ENCODE peak calls at places on chromosomes 5 and 9, in four cellular contexts. Q, L, Y and M are unnamed samples.

GRCh38 chr5:81019748-81020147 is 59.6 kb downstream of the RASGRF2 start:
- DNase-seq in Q (no peak), Y (no peak), L (no peak), M (no peak)

GRCh38 chr5:158953929-158954534 is 145.7 kb downstream of the EBF1 start:
- DNase-seq in Y (peak), L (no peak), Q (no peak), M (no peak)

GRCh38 chr5:165630211-165630866 is 2124.9 kb downstream of the MAT2B start:
- DNase-seq in L (peak), Y (peak), Q (peak), M (peak)

GRCh38 chr5:176671890-176672615 is 24.8 kb downstream of the TSPAN17 start:
- DNase-seq in Y (no peak), L (no peak), Q (no peak), M (no peak)

GRCh38 chr5:142012792-142013388 is at the start of gene GNPDA1:
- DNase-seq in L (peak), Y (no peak), Q (peak), M (peak)

GRCh38 chr9:13411827-13412226 is 132.3 kb upstream of the MPDZ start:
- DNase-seq in Q (no peak), Y (no peak), L (no peak), M (no peak)

GRCh38 chr5:168790691-168791230 is 211.6 kb upstream of the PANK3 start:
- DNase-seq in Q (no peak), Y (no peak), L (no peak), M (no peak)

GRCh38 chr9:109181284-109181683 is 14.2 kb upstream of the FRRS1L start:
- DNase-seq in Q (no peak), Y (peak), L (no peak), M (no peak)

GRCh38 chr9:10095208-10095607 is 517.6 kb downstream of the PTPRD start:
- DNase-seq in Q (no peak), Y (no peak), L (no peak), M (no peak)

GRCh38 chr9:98150726-98151125 is 31.7 kb upstream of the TRIM14 start:
- DNase-seq in L (no peak), Y (no peak), Q (no peak), M (no peak)

GRCh38 chr5:176360894-176361436 is 599 bp downstream of the KIAA1191 start:
- DNase-seq in Y (no peak), Q (no peak), L (no peak), M (no peak)

GRCh38 chr9:133137451-133138231 is 16.6 kb upstream of the RALGDS start:
- DNase-seq in Y (no peak), L (peak), Q (no peak), M (no peak)

GRCh38 chr9:27278374-27278773 is 18.6 kb downstream of the EQTN start:
- DNase-seq in L (no peak), Y (no peak), Q (no peak), M (no peak)

GRCh38 chr5:146130440-146131045 is 25.2 kb upstream of the PLAC8L1 start:
- DNase-seq in Q (no peak), Y (no peak), L (peak), M (peak)

GRCh38 chr5:16480821-16481538 is 15.4 kb upstream of the ZNF622 start:
- DNase-seq in Y (no peak), Q (no peak), L (no peak), M (no peak)

GRCh38 chr5:158770506-158770905 is 329.2 kb downstream of the EBF1 start:
- DNase-seq in Y (no peak), Q (peak), L (peak), M (peak)

GRCh38 chr9:122180633-122181032 is 20.9 kb downstream of the MORN5 start:
- DNase-seq in Q (no peak), Y (no peak), L (peak), M (peak)

GRCh38 chr9:122158202-122158601 is 1.4 kb downstream of the NDUFA8 start:
- DNase-seq in Y (no peak), Q (peak), L (peak), M (peak)

GRCh38 chr5:138659561-138659960 is 84.4 kb upstream of the HSPA9 start:
- DNase-seq in L (no peak), Q (no peak), Y (no peak), M (no peak)

GRCh38 chr9:123359546-123359945 is 3.5 kb downstream of the CRB2 start:
- DNase-seq in L (no peak), Q (no peak), Y (no peak), M (no peak)

GRCh38 chr9:94014845-94015244 is 59.7 kb upstream of the BARX1 start:
- DNase-seq in L (no peak), Y (no peak), Q (no peak), M (no peak)

GRCh38 chr5:72746736-72747135 is 69.7 kb upstream of the TNPO1 start:
- DNase-seq in Q (no peak), Y (no peak), L (no peak), M (no peak)

GRCh38 chr5:72291601-72292000 is 28.4 kb downstream of the MRPS27 start:
- DNase-seq in L (peak), Q (no peak), Y (no peak), M (no peak)

GRCh38 chr9:124444166-124444565 is 6.1 kb upstream of the ADGRD2 start:
- DNase-seq in Q (no peak), L (no peak), Y (no peak), M (no peak)

GRCh38 chr9:108677776-108678175 is 178.0 kb downstream of the ACTL7B start:
- DNase-seq in Y (no peak), L (no peak), Q (no peak), M (no peak)

GRCh38 chr9:91162784-91163440 is 198.8 kb downstream of the AUH start:
- DNase-seq in Q (no peak), L (peak), Y (peak), M (no peak)

GRCh38 chr5:15993934-15994333 is 185.7 kb downstream of the MARCHF11 start:
- DNase-seq in Y (no peak), Q (no peak), L (no peak), M (no peak)

GRCh38 chr5:145483211-145483610 is 351.9 kb downstream of the PRELID2 start:
- DNase-seq in Q (no peak), L (no peak), Y (no peak), M (no peak)

GRCh38 chr5:154709368-154710305 is 45.5 kb upstream of the LARP1 start:
- DNase-seq in Y (no peak), L (no peak), Q (no peak), M (no peak)

GRCh38 chr9:1726993-1727759 is 288.0 kb upstream of the SMARCA2 start:
- DNase-seq in L (no peak), Y (no peak), Q (peak), M (no peak)

GRCh38 chr5:73969195-73970059 is 343.4 kb downstream of the ARHGEF28 start:
- DNase-seq in Y (no peak), L (no peak), Q (no peak), M (no peak)

GRCh38 chr5:144028644-144029043 is 141.8 kb downstream of the YIPF5 start:
- DNase-seq in Q (no peak), Y (no peak), L (no peak), M (no peak)

GRCh38 chr5:173567548-173567947 is 48.9 kb downstream of the BOD1 start:
- DNase-seq in L (no peak), Q (no peak), Y (no peak), M (no peak)

GRCh38 chr9:127776195-127776918 is 2.1 kb downstream of the SH2D3C start:
- DNase-seq in Y (no peak), L (peak), Q (peak), M (no peak)

GRCh38 chr5:15821506-15821905 is 321.5 kb downstream of the FBXL7 start:
- DNase-seq in Q (no peak), Y (no peak), L (no peak), M (no peak)

GRCh38 chr9:128528445-128529160 is 23.8 kb upstream of the SPTAN1 start:
- DNase-seq in Q (no peak), Y (no peak), L (no peak), M (no peak)

GRCh38 chr5:54363669-54364068 is 53.3 kb upstream of the ARL15 start:
- DNase-seq in Q (no peak), L (no peak), Y (no peak), M (no peak)

DNA sequence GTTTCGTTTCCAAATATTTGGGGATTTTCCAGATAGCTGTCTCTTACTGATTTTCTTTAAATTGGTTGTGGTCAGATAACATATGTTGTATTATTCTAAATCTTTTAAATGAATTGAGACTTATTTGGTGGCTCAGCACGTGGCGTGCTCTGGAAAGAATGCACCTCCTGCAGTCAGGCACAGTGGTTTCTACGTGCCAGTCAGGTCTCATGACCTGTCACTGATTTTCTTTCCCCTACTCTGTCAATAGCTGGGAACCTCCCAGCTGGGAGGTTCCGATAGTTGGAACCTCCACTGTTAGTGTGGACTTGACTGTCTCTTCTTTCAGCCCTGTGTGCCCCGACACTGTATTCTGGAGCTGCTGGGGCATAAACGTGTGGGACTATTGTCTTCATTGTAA is 27.6 kb downstream of the TRIP13 start:
- DNase-seq in Q (no peak), Y (no peak), L (no peak), M (no peak)
- TF ChIP-seq ESRRA in Q (no peak), Y (no peak), L (no peak), M (no peak)

GRCh38 chr5:121887727-121888126 is 36.0 kb downstream of the FTMT start:
- DNase-seq in Q (no peak), Y (no peak), L (no peak), M (no peak)

GRCh38 chr5:121885630-121886029 is 33.9 kb downstream of the FTMT start:
- DNase-seq in L (no peak), Q (no peak), Y (no peak), M (no peak)

GRCh38 chr5:121890297-121890858 is 38.7 kb downstream of the FTMT start:
- DNase-seq in Q (peak), Y (no peak), L (no peak), M (no peak)
- TF ChIP-seq CREB1 in Q (no peak), Y (no peak), L (no peak), M (no peak)

DNA sequence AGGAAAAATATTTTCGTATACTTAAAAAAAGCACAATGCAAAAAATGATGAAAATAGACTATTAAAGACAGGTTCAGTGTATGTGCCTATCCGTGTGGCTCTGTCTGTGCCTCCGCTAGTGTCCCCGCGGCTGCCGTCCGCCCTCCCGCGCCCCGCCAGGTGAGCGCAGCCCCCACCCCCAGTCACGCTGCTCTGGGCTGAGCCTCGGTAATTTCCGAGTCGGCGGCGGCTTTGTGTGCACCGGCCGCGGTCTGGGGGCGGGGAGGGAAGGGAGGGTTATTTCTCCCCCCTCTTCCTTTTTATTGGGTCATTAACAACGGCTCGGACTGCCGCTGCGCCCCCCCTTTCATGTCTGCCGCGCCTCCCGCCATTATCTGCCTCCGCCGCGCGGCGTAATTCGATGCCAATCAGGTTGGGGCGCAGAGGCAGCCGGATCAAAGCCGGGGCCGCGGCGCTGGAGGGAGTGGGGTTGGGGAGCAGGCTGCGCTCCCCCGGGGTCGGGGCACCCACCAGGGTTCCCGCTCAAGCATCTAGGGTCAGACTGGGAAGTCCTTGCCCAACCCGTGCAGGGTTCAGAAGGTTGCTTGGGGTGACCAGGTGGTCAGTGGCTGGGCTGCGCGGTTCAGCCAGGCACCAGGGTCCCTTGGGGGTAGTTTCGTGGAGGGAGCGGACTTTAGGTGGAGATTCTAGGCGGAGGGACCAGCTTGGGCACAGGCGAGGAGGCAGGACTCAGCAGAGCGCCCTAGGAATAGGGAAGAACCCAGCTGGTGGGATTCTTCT is 39.5 kb upstream of the PSD2 start:
- DNase-seq in L (no peak), Q (peak), Y (no peak), M (peak)
- TF ChIP-seq ESRRA in L (no peak), Q (no peak), Y (no peak), M (no peak)

GRCh38 chr5:60710362-60710761 is 10.4 kb upstream of the DEPDC1B start:
- DNase-seq in L (no peak), Y (no peak), Q (no peak), M (peak)
- TF ChIP-seq CREB1 in L (no peak), Y (no peak), Q (no peak), M (no peak)

GRCh38 chr5:8949908-8950307 is 596.0 kb downstream of the SEMA5A start:
- DNase-seq in L (no peak), Y (peak), Q (no peak), M (no peak)

GRCh38 chr5:8953911-8954310 is 592.0 kb downstream of the SEMA5A start:
- DNase-seq in L (no peak), Y (no peak), Q (no peak), M (no peak)

GRCh38 chr5:8954801-8955200 is 591.1 kb downstream of the SEMA5A start:
- DNase-seq in Y (no peak), Q (no peak), L (no peak), M (no peak)

GRCh38 chr5:8952147-8952546 is 593.7 kb downstream of the SEMA5A start:
- DNase-seq in L (no peak), Q (no peak), Y (no peak), M (no peak)

DNA sequence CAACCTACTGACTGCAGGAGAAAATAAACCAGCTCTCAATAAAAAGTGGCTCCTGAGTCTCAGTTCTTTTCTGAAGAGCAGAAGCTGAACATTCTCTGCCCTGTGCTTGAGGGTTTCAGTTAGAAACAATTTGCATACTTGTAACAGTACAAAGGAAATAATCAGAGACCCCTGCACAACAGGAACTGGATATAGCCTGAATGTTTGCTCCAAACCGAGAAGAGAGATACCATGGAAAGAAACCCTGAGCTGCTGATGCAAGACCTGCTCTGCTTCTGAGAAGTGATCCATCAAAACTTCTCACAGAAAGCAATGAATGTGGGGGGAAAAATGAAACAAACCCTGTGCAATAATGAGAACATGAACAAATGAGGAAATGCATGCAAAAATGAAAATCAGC is 592.9 kb downstream of the SEMA5A start:
- DNase-seq in Q (no peak), L (no peak), Y (peak), M (no peak)
- TF ChIP-seq ESRRA in Q (no peak), L (no peak), Y (no peak), M (no peak)

GRCh38 chr9:135050072-135050990 is 37.1 kb upstream of the OLFM1 start:
- DNase-seq in Q (no peak), L (no peak), Y (peak), M (no peak)

GRCh38 chr9:135051316-135052038 is 36.0 kb upstream of the OLFM1 start:
- DNase-seq in Q (no peak), Y (no peak), L (no peak), M (no peak)

GRCh38 chr9:135048758-135049284 is 38.6 kb upstream of the OLFM1 start:
- DNase-seq in Y (no peak), L (no peak), Q (no peak), M (no peak)

GRCh38 chr9:135049460-135049859 is 38.0 kb upstream of the OLFM1 start:
- DNase-seq in L (no peak), Y (no peak), Q (no peak), M (no peak)

DNA sequence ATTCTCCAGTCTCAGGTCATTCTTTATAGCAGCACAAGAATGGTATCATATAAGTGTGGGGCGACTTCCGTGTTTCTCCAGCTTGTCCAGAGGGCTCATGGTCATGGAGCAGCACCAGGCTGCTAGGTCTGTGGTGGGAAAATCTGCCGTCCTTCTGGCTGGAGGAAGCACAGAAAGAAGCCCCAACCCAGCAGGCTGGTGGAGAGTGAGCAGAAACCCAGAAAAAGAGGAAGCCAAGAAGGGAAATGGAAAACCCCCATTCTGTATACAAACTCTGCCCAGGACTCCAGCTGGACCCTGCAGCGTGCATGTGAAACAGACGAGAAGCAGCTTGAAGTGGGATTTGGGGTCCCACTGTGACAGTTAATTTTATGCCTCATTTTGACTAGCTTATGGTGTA is 34.3 kb upstream of the OLFM1 start:
- DNase-seq in Q (no peak), L (no peak), Y (no peak), M (no peak)
- TF ChIP-seq CREB1 in Q (no peak), L (no peak), Y (no peak), M (no peak)